ENCODE peak calls at places on chromosomes 16 and 17, in four cellular contexts. F, N, X and L are unnamed samples.

GRCh38 chr17:81253358-81254131 is 14.4 kb downstream of the NDUFAF8 start:
- DNase-seq in F (peak; percentile 51), N (peak; percentile 62), X (peak; percentile 46), L (peak; percentile 69)

GRCh38 chr17:65171753-65172152 is 34.6 kb downstream of the RGS9 start:
- DNase-seq in F (no peak), N (no peak), X (no peak), L (no peak)

GRCh38 chr16:13919330-13919682 is 648 bp upstream of the ERCC4 start:
- DNase-seq in F (peak; percentile 42), N (peak; percentile 40), X (peak; percentile 35), L (peak; percentile 23)

GRCh38 chr17:51640108-51640622 is 379.8 kb downstream of the UTP18 start:
- DNase-seq in F (peak; percentile 69), N (peak; percentile 84), X (no peak), L (peak; percentile 18)

GRCh38 chr16:87695534-87695933 is 70.3 kb downstream of the KLHDC4 start:
- DNase-seq in F (no peak), N (no peak), X (no peak), L (no peak)

GRCh38 chr17:7782237-7782636 is 51.8 kb upstream of the KDM6B start:
- DNase-seq in F (no peak), N (no peak), X (no peak), L (no peak)

GRCh38 chr17:2819921-2820501 is 23.8 kb downstream of the RAP1GAP2 start:
- DNase-seq in F (no peak), N (no peak), X (no peak), L (no peak)

GRCh38 chr17:40695874-40696472 is 7.6 kb downstream of the KRT24 start:
- DNase-seq in F (no peak), N (no peak), X (no peak), L (no peak)

GRCh38 chr17:63834431-63835166 is 7.1 kb upstream of the FTSJ3 start:
- DNase-seq in F (peak; percentile 82), N (peak; percentile 92), X (peak; percentile 56), L (peak; percentile 61)

GRCh38 chr17:7882629-7883028 is 6.0 kb upstream of the CHD3 start:
- DNase-seq in F (no peak), N (no peak), X (no peak), L (no peak)

GRCh38 chr17:263773-264172 is 82.3 kb upstream of the DOC2B start:
- DNase-seq in F (no peak), N (no peak), X (no peak), L (no peak)

GRCh38 chr16:57798953-57799618 is 3.2 kb downstream of the KIFC3 start:
- DNase-seq in F (no peak), N (no peak), X (no peak), L (no peak)

GRCh38 chr17:28597606-28598383 is 1.0 kb downstream of the SPAG5 start:
- DNase-seq in F (no peak), N (no peak), X (no peak), L (no peak)

GRCh38 chr17:43456661-43457361 is 27.0 kb upstream of the DHX8 start:
- DNase-seq in F (no peak), N (no peak), X (peak; percentile 26), L (peak; percentile 46)

GRCh38 chr17:31854672-31855071 is 4.4 kb downstream of the COPRS start:
- DNase-seq in F (no peak), N (no peak), X (no peak), L (no peak)
- TF ChIP-seq CTCF in F (no peak), N (no peak), X (no peak), L (no peak)

GRCh38 chr17:50632637-50633036 is 2.0 kb upstream of the ABCC3 start:
- DNase-seq in F (no peak), N (no peak), X (no peak), L (no peak)
- TF ChIP-seq CTCF in F (no peak), N (no peak), X (no peak), L (no peak)

DNA sequence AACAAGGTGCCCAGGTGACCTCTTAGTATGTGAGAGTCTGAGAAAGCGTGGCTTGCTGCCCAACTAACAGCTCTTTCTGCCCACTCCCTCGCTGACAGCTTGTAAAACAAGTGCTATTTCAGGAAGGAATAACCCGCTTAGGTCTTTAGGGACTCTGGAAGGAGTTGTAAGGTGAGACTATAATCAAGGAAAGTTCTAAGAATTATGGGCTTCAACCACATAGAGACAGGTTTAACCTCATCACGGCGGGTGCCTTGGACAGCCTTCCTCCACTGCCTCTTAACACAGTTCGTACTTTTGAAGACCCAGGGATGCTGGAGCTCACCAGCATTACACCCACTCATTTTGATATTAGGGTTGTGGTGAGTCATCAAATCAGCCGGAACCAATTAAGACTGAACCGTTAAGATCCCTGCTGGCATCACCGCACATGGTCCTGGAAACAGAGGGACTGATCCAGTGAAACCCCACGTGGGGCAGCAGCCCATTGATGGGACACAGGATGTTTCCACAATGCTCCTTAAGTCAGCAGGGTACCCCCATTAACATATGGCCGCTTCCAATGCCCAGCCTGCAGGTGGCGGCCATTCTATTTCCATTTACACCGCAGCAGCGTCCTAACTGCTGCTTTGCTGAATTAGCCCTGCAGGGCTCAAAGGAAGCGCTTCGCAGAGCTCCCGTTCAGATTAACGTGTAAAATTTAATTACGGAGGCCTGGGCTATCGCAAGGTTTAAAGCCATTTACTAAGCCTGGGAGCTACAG is 176.6 kb upstream of the SDK2 start:
- DNase-seq in F (peak; percentile 86), N (no peak), X (no peak), L (no peak)
- TF ChIP-seq CTCF in F (peak; percentile 57), N (no peak), X (no peak), L (no peak)

DNA sequence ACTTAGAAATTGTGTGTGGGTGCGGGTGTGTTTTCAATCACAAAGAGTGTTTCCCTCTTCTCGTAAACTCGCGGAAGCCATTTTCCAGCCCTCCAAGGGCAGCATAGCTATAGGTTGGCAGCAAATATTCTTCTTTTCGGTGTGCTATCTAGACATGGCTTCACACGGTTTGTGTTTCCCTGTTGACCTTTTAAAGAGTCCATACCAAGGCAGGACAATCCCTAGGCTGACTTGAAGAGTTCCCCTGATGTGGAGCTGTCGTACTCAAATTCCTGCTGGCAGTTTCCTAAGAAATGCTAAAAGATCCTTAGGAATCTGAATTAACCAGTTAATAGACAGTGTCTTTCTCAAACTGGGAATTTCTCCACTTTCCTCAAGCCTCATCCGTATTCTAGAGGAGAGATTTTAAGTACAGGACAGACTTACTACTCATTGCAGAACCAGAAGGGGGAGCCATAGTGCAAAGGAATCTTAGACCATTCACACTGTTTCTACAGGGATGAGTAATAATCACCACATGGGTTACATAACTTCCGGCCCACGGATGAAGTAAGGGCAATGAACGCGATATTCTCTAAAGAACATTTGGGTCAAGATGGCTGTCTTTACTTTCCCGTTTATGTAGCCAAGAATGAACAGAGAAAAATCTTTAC is 288.6 kb upstream of the ELAC2 start:
- DNase-seq in F (peak; percentile 75), N (peak; percentile 34), X (peak; percentile 50), L (peak; percentile 36)
- TF ChIP-seq CTCF in F (peak; percentile 85), N (peak; percentile 18), X (no peak), L (peak; percentile 21)